ENCODE peak calls at places on chromosomes 1 and 21, in six cellular contexts. One of them, this sample, is unnamed.
A peak's percentile ranks its signal among the peaks of the same experiment; 100 is the strongest.

GRCh38 chr1:243944429-243945160 is 94.6 kb upstream of the AKT3 start:
- DNase-seq in stimulated activated CD4-positive, alpha-beta T cell treated with anti-CD3 and anti-CD28 coated beads, Interleukin-1b, Interleukin-23, amount 100 ng/mL, for 48 hours: no peak
- DNase-seq in OCI-M1: no peak
- DNase-seq in psoas muscle: no peak
- DNase-seq in MM.1S: no peak
- DNase-seq in NCI-H510A treated with DMSO at 0.1 percent for 48 hours: peak; percentile 29
- DNase-seq in this sample: peak; percentile 97

GRCh38 chr1:41241748-41242644 is at the start of gene SCMH1:
- DNase-seq in stimulated activated CD4-positive, alpha-beta T cell treated with anti-CD3 and anti-CD28 coated beads, Interleukin-1b, Interleukin-23, amount 100 ng/mL, for 48 hours: peak; percentile 48
- DNase-seq in OCI-M1: peak; percentile 72
- DNase-seq in psoas muscle: peak; percentile 48
- DNase-seq in MM.1S: peak; percentile 63
- DNase-seq in NCI-H510A treated with DMSO at 0.1 percent for 48 hours: peak; percentile 94
- DNase-seq in this sample: peak; percentile 76

GRCh38 chr1:19582318-19582717 is 61.8 kb upstream of the NBL1 start:
- DNase-seq in stimulated activated CD4-positive, alpha-beta T cell treated with anti-CD3 and anti-CD28 coated beads, Interleukin-1b, Interleukin-23, amount 100 ng/mL, for 48 hours: peak; percentile 78
- DNase-seq in OCI-M1: peak; percentile 81
- DNase-seq in psoas muscle: peak; percentile 25
- DNase-seq in MM.1S: peak; percentile 59
- DNase-seq in NCI-H510A treated with DMSO at 0.1 percent for 48 hours: peak; percentile 85
- DNase-seq in this sample: peak; percentile 89

GRCh38 chr1:174968750-174969244 is 30.9 kb upstream of the CACYBP start:
- DNase-seq in stimulated activated CD4-positive, alpha-beta T cell treated with anti-CD3 and anti-CD28 coated beads, Interleukin-1b, Interleukin-23, amount 100 ng/mL, for 48 hours: no peak
- DNase-seq in OCI-M1: peak; percentile 70
- DNase-seq in psoas muscle: no peak
- DNase-seq in MM.1S: peak; percentile 96
- DNase-seq in NCI-H510A treated with DMSO at 0.1 percent for 48 hours: no peak
- DNase-seq in this sample: peak; percentile 56

GRCh38 chr1:110281363-110282290 is 57.5 kb upstream of the RBM15 start:
- DNase-seq in stimulated activated CD4-positive, alpha-beta T cell treated with anti-CD3 and anti-CD28 coated beads, Interleukin-1b, Interleukin-23, amount 100 ng/mL, for 48 hours: no peak
- DNase-seq in OCI-M1: no peak
- DNase-seq in psoas muscle: no peak
- DNase-seq in MM.1S: no peak
- DNase-seq in NCI-H510A treated with DMSO at 0.1 percent for 48 hours: no peak
- DNase-seq in this sample: no peak

GRCh38 chr1:27760411-27760810 is 12.6 kb upstream of the STX12 start:
- DNase-seq in stimulated activated CD4-positive, alpha-beta T cell treated with anti-CD3 and anti-CD28 coated beads, Interleukin-1b, Interleukin-23, amount 100 ng/mL, for 48 hours: no peak
- DNase-seq in OCI-M1: peak; percentile 7
- DNase-seq in psoas muscle: no peak
- DNase-seq in MM.1S: no peak
- DNase-seq in NCI-H510A treated with DMSO at 0.1 percent for 48 hours: no peak
- DNase-seq in this sample: no peak

GRCh38 chr1:189103956-189104355 is 1373.7 kb downstream of the BRINP3 start:
- DNase-seq in stimulated activated CD4-positive, alpha-beta T cell treated with anti-CD3 and anti-CD28 coated beads, Interleukin-1b, Interleukin-23, amount 100 ng/mL, for 48 hours: no peak
- DNase-seq in OCI-M1: no peak
- DNase-seq in psoas muscle: no peak
- DNase-seq in MM.1S: no peak
- DNase-seq in NCI-H510A treated with DMSO at 0.1 percent for 48 hours: no peak
- DNase-seq in this sample: no peak

GRCh38 chr1:211352985-211353515 is 26.4 kb downstream of the TRAF5 start:
- DNase-seq in stimulated activated CD4-positive, alpha-beta T cell treated with anti-CD3 and anti-CD28 coated beads, Interleukin-1b, Interleukin-23, amount 100 ng/mL, for 48 hours: peak; percentile 59
- DNase-seq in OCI-M1: peak; percentile 68
- DNase-seq in psoas muscle: no peak
- DNase-seq in MM.1S: peak; percentile 75
- DNase-seq in NCI-H510A treated with DMSO at 0.1 percent for 48 hours: no peak
- DNase-seq in this sample: no peak

GRCh38 chr21:34886554-34887385 is 162.3 kb downstream of the RUNX1 start:
- DNase-seq in stimulated activated CD4-positive, alpha-beta T cell treated with anti-CD3 and anti-CD28 coated beads, Interleukin-1b, Interleukin-23, amount 100 ng/mL, for 48 hours: peak; percentile 28
- DNase-seq in OCI-M1: peak; percentile 59
- DNase-seq in psoas muscle: peak; percentile 35
- DNase-seq in MM.1S: peak; percentile 35
- DNase-seq in NCI-H510A treated with DMSO at 0.1 percent for 48 hours: no peak
- DNase-seq in this sample: peak; percentile 66

GRCh38 chr1:94920061-94920460 is 6.8 kb downstream of the CNN3 start:
- DNase-seq in stimulated activated CD4-positive, alpha-beta T cell treated with anti-CD3 and anti-CD28 coated beads, Interleukin-1b, Interleukin-23, amount 100 ng/mL, for 48 hours: no peak
- DNase-seq in OCI-M1: no peak
- DNase-seq in psoas muscle: no peak
- DNase-seq in MM.1S: no peak
- DNase-seq in NCI-H510A treated with DMSO at 0.1 percent for 48 hours: no peak
- DNase-seq in this sample: peak; percentile 62

GRCh38 chr1:37037675-37038074 is 3.4 kb upstream of the GRIK3 start:
- DNase-seq in stimulated activated CD4-positive, alpha-beta T cell treated with anti-CD3 and anti-CD28 coated beads, Interleukin-1b, Interleukin-23, amount 100 ng/mL, for 48 hours: no peak
- DNase-seq in OCI-M1: no peak
- DNase-seq in psoas muscle: no peak
- DNase-seq in MM.1S: no peak
- DNase-seq in NCI-H510A treated with DMSO at 0.1 percent for 48 hours: no peak
- DNase-seq in this sample: no peak

GRCh38 chr1:244881552-244882280 is 17.4 kb upstream of the HNRNPU start:
- DNase-seq in stimulated activated CD4-positive, alpha-beta T cell treated with anti-CD3 and anti-CD28 coated beads, Interleukin-1b, Interleukin-23, amount 100 ng/mL, for 48 hours: no peak
- DNase-seq in OCI-M1: no peak
- DNase-seq in psoas muscle: no peak
- DNase-seq in MM.1S: no peak
- DNase-seq in NCI-H510A treated with DMSO at 0.1 percent for 48 hours: no peak
- DNase-seq in this sample: peak; percentile 60

GRCh38 chr1:50023292-50024159 is at the start of gene AGBL4:
- DNase-seq in stimulated activated CD4-positive, alpha-beta T cell treated with anti-CD3 and anti-CD28 coated beads, Interleukin-1b, Interleukin-23, amount 100 ng/mL, for 48 hours: no peak
- DNase-seq in OCI-M1: no peak
- DNase-seq in psoas muscle: peak; percentile 48
- DNase-seq in MM.1S: no peak
- DNase-seq in NCI-H510A treated with DMSO at 0.1 percent for 48 hours: peak; percentile 41
- DNase-seq in this sample: peak; percentile 64

GRCh38 chr21:30227633-30228404 is 11.9 kb upstream of the CLDN8 start:
- DNase-seq in stimulated activated CD4-positive, alpha-beta T cell treated with anti-CD3 and anti-CD28 coated beads, Interleukin-1b, Interleukin-23, amount 100 ng/mL, for 48 hours: no peak
- DNase-seq in OCI-M1: peak; percentile 95
- DNase-seq in psoas muscle: no peak
- DNase-seq in MM.1S: no peak
- DNase-seq in NCI-H510A treated with DMSO at 0.1 percent for 48 hours: no peak
- DNase-seq in this sample: no peak

GRCh38 chr1:235011599-235012435 is 116.8 kb downstream of the TOMM20 start:
- DNase-seq in stimulated activated CD4-positive, alpha-beta T cell treated with anti-CD3 and anti-CD28 coated beads, Interleukin-1b, Interleukin-23, amount 100 ng/mL, for 48 hours: peak; percentile 99
- DNase-seq in OCI-M1: peak; percentile 90
- DNase-seq in psoas muscle: peak; percentile 80
- DNase-seq in MM.1S: peak; percentile 100
- DNase-seq in NCI-H510A treated with DMSO at 0.1 percent for 48 hours: no peak
- DNase-seq in this sample: peak; percentile 96

GRCh38 chr21:44892095-44892494 is 18.6 kb upstream of the PTTG1IP start:
- DNase-seq in stimulated activated CD4-positive, alpha-beta T cell treated with anti-CD3 and anti-CD28 coated beads, Interleukin-1b, Interleukin-23, amount 100 ng/mL, for 48 hours: no peak
- DNase-seq in OCI-M1: no peak
- DNase-seq in psoas muscle: peak; percentile 4
- DNase-seq in MM.1S: no peak
- DNase-seq in NCI-H510A treated with DMSO at 0.1 percent for 48 hours: no peak
- DNase-seq in this sample: no peak

GRCh38 chr21:45997495-45998275 is 16.1 kb downstream of the COL6A1 start:
- DNase-seq in stimulated activated CD4-positive, alpha-beta T cell treated with anti-CD3 and anti-CD28 coated beads, Interleukin-1b, Interleukin-23, amount 100 ng/mL, for 48 hours: no peak
- DNase-seq in OCI-M1: no peak
- DNase-seq in psoas muscle: no peak
- DNase-seq in MM.1S: no peak
- DNase-seq in NCI-H510A treated with DMSO at 0.1 percent for 48 hours: no peak
- DNase-seq in this sample: peak; percentile 48

GRCh38 chr1:105138445-105138821 is 1388.7 kb downstream of the AMY1C start:
- DNase-seq in stimulated activated CD4-positive, alpha-beta T cell treated with anti-CD3 and anti-CD28 coated beads, Interleukin-1b, Interleukin-23, amount 100 ng/mL, for 48 hours: no peak
- DNase-seq in OCI-M1: peak; percentile 9
- DNase-seq in psoas muscle: no peak
- DNase-seq in MM.1S: no peak
- DNase-seq in NCI-H510A treated with DMSO at 0.1 percent for 48 hours: peak; percentile 81
- DNase-seq in this sample: no peak

GRCh38 chr1:27724961-27725373 is 794 bp upstream of the FAM76A start:
- DNase-seq in stimulated activated CD4-positive, alpha-beta T cell treated with anti-CD3 and anti-CD28 coated beads, Interleukin-1b, Interleukin-23, amount 100 ng/mL, for 48 hours: no peak
- DNase-seq in OCI-M1: no peak
- DNase-seq in psoas muscle: peak; percentile 36
- DNase-seq in MM.1S: no peak
- DNase-seq in NCI-H510A treated with DMSO at 0.1 percent for 48 hours: peak; percentile 69
- DNase-seq in this sample: no peak

GRCh38 chr1:55153031-55153430 is 62.1 kb downstream of the USP24 start:
- DNase-seq in stimulated activated CD4-positive, alpha-beta T cell treated with anti-CD3 and anti-CD28 coated beads, Interleukin-1b, Interleukin-23, amount 100 ng/mL, for 48 hours: no peak
- DNase-seq in OCI-M1: no peak
- DNase-seq in psoas muscle: no peak
- DNase-seq in MM.1S: no peak
- DNase-seq in NCI-H510A treated with DMSO at 0.1 percent for 48 hours: no peak
- DNase-seq in this sample: peak; percentile 55

GRCh38 chr1:241992734-241993133 is 6.2 kb downstream of the MAP1LC3C start:
- DNase-seq in stimulated activated CD4-positive, alpha-beta T cell treated with anti-CD3 and anti-CD28 coated beads, Interleukin-1b, Interleukin-23, amount 100 ng/mL, for 48 hours: no peak
- DNase-seq in OCI-M1: no peak
- DNase-seq in psoas muscle: peak; percentile 28
- DNase-seq in MM.1S: no peak
- DNase-seq in NCI-H510A treated with DMSO at 0.1 percent for 48 hours: no peak
- DNase-seq in this sample: peak; percentile 73

GRCh38 chr1:231828182-231828920 is 201.8 kb downstream of the DISC1 start:
- DNase-seq in stimulated activated CD4-positive, alpha-beta T cell treated with anti-CD3 and anti-CD28 coated beads, Interleukin-1b, Interleukin-23, amount 100 ng/mL, for 48 hours: no peak
- DNase-seq in OCI-M1: no peak
- DNase-seq in psoas muscle: no peak
- DNase-seq in MM.1S: no peak
- DNase-seq in NCI-H510A treated with DMSO at 0.1 percent for 48 hours: no peak
- DNase-seq in this sample: no peak

GRCh38 chr1:112703706-112704105 is 3.2 kb downstream of the RHOC start:
- DNase-seq in stimulated activated CD4-positive, alpha-beta T cell treated with anti-CD3 and anti-CD28 coated beads, Interleukin-1b, Interleukin-23, amount 100 ng/mL, for 48 hours: no peak
- DNase-seq in OCI-M1: no peak
- DNase-seq in psoas muscle: no peak
- DNase-seq in MM.1S: no peak
- DNase-seq in NCI-H510A treated with DMSO at 0.1 percent for 48 hours: no peak
- DNase-seq in this sample: peak; percentile 38

GRCh38 chr21:44742418-44743153 is 31.2 kb upstream of the TSPEAR start:
- DNase-seq in stimulated activated CD4-positive, alpha-beta T cell treated with anti-CD3 and anti-CD28 coated beads, Interleukin-1b, Interleukin-23, amount 100 ng/mL, for 48 hours: no peak
- DNase-seq in OCI-M1: peak; percentile 53
- DNase-seq in psoas muscle: no peak
- DNase-seq in MM.1S: no peak
- DNase-seq in NCI-H510A treated with DMSO at 0.1 percent for 48 hours: peak; percentile 27
- DNase-seq in this sample: no peak

GRCh38 chr1:2019162-2019542 is at the start of gene GABRD:
- DNase-seq in stimulated activated CD4-positive, alpha-beta T cell treated with anti-CD3 and anti-CD28 coated beads, Interleukin-1b, Interleukin-23, amount 100 ng/mL, for 48 hours: no peak
- DNase-seq in OCI-M1: no peak
- DNase-seq in psoas muscle: no peak
- DNase-seq in MM.1S: no peak
- DNase-seq in NCI-H510A treated with DMSO at 0.1 percent for 48 hours: no peak
- DNase-seq in this sample: no peak

GRCh38 chr21:26515257-26515656 is 57.8 kb downstream of the CYYR1 start:
- DNase-seq in stimulated activated CD4-positive, alpha-beta T cell treated with anti-CD3 and anti-CD28 coated beads, Interleukin-1b, Interleukin-23, amount 100 ng/mL, for 48 hours: no peak
- DNase-seq in OCI-M1: no peak
- DNase-seq in psoas muscle: no peak
- DNase-seq in MM.1S: no peak
- DNase-seq in NCI-H510A treated with DMSO at 0.1 percent for 48 hours: no peak
- DNase-seq in this sample: no peak

GRCh38 chr1:43525995-43526394 is 4.7 kb upstream of the PTPRF start:
- DNase-seq in stimulated activated CD4-positive, alpha-beta T cell treated with anti-CD3 and anti-CD28 coated beads, Interleukin-1b, Interleukin-23, amount 100 ng/mL, for 48 hours: no peak
- DNase-seq in OCI-M1: no peak
- DNase-seq in psoas muscle: no peak
- DNase-seq in MM.1S: no peak
- DNase-seq in NCI-H510A treated with DMSO at 0.1 percent for 48 hours: no peak
- DNase-seq in this sample: no peak

GRCh38 chr1:151773698-151774097 is 10.4 kb upstream of the MRPL9 start:
- DNase-seq in stimulated activated CD4-positive, alpha-beta T cell treated with anti-CD3 and anti-CD28 coated beads, Interleukin-1b, Interleukin-23, amount 100 ng/mL, for 48 hours: no peak
- DNase-seq in OCI-M1: no peak
- DNase-seq in psoas muscle: no peak
- DNase-seq in MM.1S: no peak
- DNase-seq in NCI-H510A treated with DMSO at 0.1 percent for 48 hours: no peak
- DNase-seq in this sample: peak; percentile 80

GRCh38 chr1:15957221-15958090 is 18.4 kb downstream of the ZBTB17 start:
- DNase-seq in stimulated activated CD4-positive, alpha-beta T cell treated with anti-CD3 and anti-CD28 coated beads, Interleukin-1b, Interleukin-23, amount 100 ng/mL, for 48 hours: no peak
- DNase-seq in OCI-M1: no peak
- DNase-seq in psoas muscle: no peak
- DNase-seq in MM.1S: no peak
- DNase-seq in NCI-H510A treated with DMSO at 0.1 percent for 48 hours: no peak
- DNase-seq in this sample: peak; percentile 75

GRCh38 chr1:18719786-18720436 is 89.3 kb downstream of the PAX7 start:
- DNase-seq in stimulated activated CD4-positive, alpha-beta T cell treated with anti-CD3 and anti-CD28 coated beads, Interleukin-1b, Interleukin-23, amount 100 ng/mL, for 48 hours: no peak
- DNase-seq in OCI-M1: no peak
- DNase-seq in psoas muscle: no peak
- DNase-seq in MM.1S: no peak
- DNase-seq in NCI-H510A treated with DMSO at 0.1 percent for 48 hours: no peak
- DNase-seq in this sample: no peak

GRCh38 chr1:204296431-204296988 is 63.2 kb downstream of the PLEKHA6 start:
- DNase-seq in stimulated activated CD4-positive, alpha-beta T cell treated with anti-CD3 and anti-CD28 coated beads, Interleukin-1b, Interleukin-23, amount 100 ng/mL, for 48 hours: no peak
- DNase-seq in OCI-M1: peak; percentile 49
- DNase-seq in psoas muscle: no peak
- DNase-seq in MM.1S: no peak
- DNase-seq in NCI-H510A treated with DMSO at 0.1 percent for 48 hours: no peak
- DNase-seq in this sample: peak; percentile 49